ENCODE peak calls at places on chromosome 22, in eight cellular contexts. C, X, U, O, Q, J, I and D are unnamed samples.

GRCh38 chr22:42490244-42490832 is 29.3 kb downstream of the RRP7A start:
- DNase-seq in Q (no peak), I (no peak), X (no peak), U (no peak), C (no peak), O (no peak), J (no peak), D (no peak)

GRCh38 chr22:27554106-27554814 is 247.3 kb downstream of the MN1 start:
- DNase-seq in C (no peak), U (no peak), I (peak), X (no peak), O (peak), Q (peak), J (no peak), D (peak)

GRCh38 chr22:17098379-17098819 is 13.6 kb downstream of the IL17RA start:
- DNase-seq in C (no peak), U (no peak), O (no peak), I (no peak), X (no peak), J (no peak), Q (no peak), D (no peak)

GRCh38 chr22:42367980-42368378 is 64.2 kb downstream of the NFAM1 start:
- DNase-seq in Q (no peak), I (no peak), U (no peak), C (no peak), J (no peak), O (peak), X (no peak), D (no peak)

GRCh38 chr22:40310771-40311120 is 35.6 kb upstream of the ADSL start:
- DNase-seq in J (no peak), U (no peak), O (no peak), I (no peak), Q (no peak), C (no peak), X (no peak), D (no peak)

GRCh38 chr22:29343313-29343805 is 27.9 kb upstream of the RASL10A start:
- DNase-seq in O (no peak), I (no peak), J (no peak), X (no peak), Q (no peak), U (no peak), C (no peak), D (no peak)

GRCh38 chr22:50191041-50191740 is 5.5 kb downstream of the TRABD start:
- DNase-seq in C (no peak), O (no peak), X (peak), J (no peak), U (no peak), I (no peak), Q (no peak), D (no peak)

GRCh38 chr22:44627521-44628139 is 74.4 kb upstream of the PRR5 start:
- DNase-seq in U (no peak), O (no peak), X (peak), C (no peak), J (no peak), Q (no peak), I (no peak), D (no peak)

GRCh38 chr22:26502688-26503561 is 9.3 kb downstream of the TFIP11 start:
- DNase-seq in J (peak), U (no peak), X (no peak), I (peak), Q (peak), C (peak), O (no peak), D (no peak)

DNA sequence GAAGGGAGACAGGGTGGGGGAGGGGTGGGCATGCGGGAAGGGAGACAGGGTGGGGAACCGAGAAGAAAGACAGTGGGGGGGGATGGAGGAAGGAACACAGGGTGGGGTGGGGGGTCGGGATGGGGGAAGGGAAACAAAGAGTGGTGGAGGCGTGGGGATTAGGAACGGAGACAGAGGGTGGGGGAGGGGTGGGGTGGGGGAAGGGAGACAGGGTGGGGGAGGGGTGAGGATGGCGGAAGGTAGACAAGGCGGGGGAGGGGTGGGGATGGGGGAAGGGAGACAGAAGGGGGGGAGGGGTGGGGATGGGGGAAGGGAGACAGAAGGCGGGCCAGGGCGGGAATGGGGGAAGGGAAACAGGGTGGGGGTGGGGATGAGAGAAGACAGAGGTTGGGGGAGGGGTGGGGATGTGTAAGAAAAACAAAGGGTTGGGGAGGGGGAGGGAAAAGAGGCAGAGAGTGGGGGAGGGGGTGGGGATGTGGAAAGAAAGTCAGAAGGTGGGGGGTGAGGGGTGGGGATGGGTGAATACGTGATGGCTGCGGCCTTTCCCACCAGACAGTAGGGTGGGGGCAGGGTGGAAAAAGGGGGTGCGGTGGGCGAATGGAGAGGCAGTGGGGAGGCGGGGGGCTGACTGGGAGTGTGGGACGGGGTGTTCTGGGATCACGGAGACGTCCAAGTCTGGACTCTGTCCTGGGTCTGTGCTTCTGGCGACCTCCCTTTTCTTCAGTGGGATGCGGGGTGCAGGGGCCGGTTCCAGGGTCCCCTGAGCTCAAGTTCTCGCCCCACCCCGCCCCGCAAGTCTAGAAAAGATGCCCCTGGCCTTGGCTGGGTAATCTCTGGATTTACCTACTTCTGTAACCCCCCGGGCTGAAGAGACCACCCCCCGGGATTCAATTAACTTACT is 744 bp downstream of the PRAME start:
- DNase-seq in J (no peak), Q (no peak), X (no peak), I (no peak), U (peak), C (no peak), O (no peak), D (no peak)
- H3K4me3 ChIP-seq in J (no peak), Q (no peak), X (no peak), I (no peak), U (peak), C (no peak), O (no peak), D (no peak)

DNA sequence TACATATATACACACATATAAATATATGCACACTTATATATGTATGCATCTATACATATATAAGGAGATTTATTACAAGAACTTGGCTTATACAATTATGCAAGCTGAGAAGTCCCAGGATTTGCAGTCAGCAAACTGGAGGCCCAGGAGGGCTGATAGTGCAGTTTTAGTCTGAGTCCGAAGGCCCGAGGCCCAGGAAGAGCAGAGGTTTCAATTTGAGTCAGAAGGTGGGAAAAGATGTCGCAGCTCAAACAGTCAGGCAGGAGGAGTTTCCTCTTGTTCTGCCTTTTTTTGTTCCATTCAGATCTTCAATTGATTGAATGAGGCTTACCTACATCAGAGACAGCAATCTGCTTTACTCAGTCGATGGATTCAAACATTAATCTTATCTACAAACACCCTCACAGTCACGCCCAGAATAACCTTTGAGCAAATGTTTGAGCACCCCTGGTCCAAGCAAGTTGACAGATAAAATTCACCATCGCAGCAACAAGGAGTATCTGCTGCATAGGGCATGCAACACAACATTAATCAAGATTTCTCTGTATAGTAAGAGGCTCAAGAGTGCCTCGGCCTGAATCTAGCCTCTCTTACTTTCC is 4.0 kb upstream of the SGSM1 start:
- DNase-seq in C (no peak), X (no peak), Q (no peak), I (no peak), U (no peak), J (no peak), O (no peak), D (no peak)
- TF ChIP-seq CTCF in C (no peak), X (no peak), Q (no peak), I (no peak), U (no peak), J (no peak), O (no peak), D (no peak)

DNA sequence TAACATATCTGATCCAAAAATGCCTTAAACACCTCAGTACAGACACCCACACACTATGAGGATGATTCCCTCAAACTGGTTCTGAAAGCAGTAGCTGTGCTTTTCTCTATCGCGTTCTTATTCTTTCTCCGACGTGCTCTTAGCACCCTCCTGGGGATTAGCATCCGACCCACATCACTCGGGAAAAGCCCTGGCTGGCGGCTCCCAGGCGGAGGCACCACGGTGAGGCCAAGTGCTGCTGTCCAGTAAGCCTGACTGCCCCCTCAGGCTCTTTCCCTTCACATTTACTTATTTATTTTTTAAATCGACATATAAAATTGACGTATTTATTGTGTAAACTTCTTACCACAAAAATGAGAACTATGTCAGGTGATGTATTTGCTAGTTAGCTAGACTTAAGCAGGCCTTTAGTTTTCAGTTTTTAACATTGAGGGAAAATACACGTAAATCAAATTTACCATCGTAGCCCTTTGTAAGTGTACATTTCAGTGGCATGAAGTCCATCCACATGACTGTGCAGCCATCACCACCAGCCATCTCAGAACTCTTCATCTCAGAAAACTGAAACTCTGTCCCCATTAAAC is 19.2 kb downstream of the TBX1 start:
- DNase-seq in Q (no peak), U (no peak), O (no peak), X (peak), C (no peak), J (no peak), I (no peak), D (no peak)
- H3K4me3 ChIP-seq in Q (no peak), U (no peak), O (no peak), X (no peak), C (no peak), J (no peak), I (no peak), D (no peak)

DNA sequence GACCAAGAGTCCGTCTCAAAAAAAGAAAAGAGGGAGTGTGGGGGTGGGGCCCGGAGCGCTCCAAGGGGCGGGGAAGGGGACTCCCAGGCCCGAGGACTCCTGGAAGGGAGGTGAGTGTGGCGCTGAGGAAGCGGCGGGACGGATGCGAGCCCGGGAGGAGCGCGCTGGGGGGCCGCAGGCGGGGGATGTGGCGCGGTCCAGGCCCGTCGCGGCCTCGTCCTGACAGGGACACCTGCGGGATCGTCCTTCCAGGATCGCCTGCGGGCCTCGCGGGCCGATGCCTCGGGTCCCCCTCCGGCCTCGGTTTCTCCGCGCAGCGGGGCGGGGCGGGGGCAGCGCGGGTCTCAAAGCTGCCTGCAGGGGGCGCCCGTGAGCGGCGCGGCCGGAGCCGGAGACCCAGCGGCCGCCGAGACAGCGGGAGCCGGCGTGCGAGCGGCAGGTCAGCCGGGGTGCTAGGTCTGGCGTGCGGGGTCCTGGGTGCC is 3.8 kb upstream of the ADORA2A start:
- DNase-seq in J (no peak), O (peak), C (peak), X (no peak), Q (peak), U (peak), I (peak), D (no peak)
- TF ChIP-seq CTCF in J (peak), O (peak), C (peak), X (peak), Q (peak), U (peak), I (peak), D (peak)

DNA sequence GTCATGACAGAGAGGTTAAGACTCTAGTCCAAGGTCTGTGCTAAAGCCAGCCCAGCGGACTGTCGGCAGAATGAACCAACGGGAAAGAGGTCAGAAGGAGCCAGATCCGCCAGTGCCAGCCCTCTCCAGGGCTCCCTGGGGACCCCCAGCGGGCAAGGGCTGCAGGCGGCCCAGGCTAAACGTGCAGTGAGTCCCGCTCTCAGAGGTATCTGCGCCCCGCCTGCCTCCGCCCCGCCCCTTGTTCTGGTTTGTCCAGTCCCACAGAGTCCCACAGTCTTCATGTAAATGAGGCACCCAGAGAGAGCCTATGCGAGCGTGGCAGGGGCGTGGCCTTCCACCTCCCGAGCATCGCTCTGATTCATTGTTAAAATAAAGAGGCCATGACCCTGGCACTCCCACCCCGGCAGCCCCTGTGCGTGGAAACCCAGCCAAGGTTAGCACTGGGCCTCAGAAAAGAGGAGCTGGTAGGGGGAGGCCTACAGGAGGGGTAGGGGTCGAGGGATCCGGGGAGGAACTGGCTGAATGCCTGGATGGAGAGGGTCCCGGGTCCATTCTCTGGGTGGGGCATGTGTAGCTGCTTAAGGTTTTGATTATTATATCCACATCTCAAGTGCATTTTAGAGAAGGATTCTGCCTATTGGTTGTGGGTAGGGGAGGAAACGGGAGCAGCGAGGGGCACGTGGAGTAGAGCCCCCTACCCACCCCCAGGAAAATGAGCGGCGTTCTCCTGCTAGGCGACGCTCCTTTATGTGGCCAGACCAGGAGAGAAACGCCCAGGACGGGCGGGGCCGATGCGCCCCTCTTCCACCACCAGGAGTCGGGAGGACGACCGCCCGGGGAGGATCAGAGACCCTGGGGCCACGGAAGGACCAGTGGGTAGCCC is at the start of gene TRIOBP:
- DNase-seq in J (peak), Q (peak), X (peak), U (peak), O (peak), C (peak), I (peak), D (peak)
- H3K4me3 ChIP-seq in J (peak), Q (no peak), X (no peak), U (no peak), O (peak), C (no peak), I (no peak), D (peak)

GRCh38 chr22:48782326-48782725 is 1045.3 kb downstream of the BRD1 start:
- DNase-seq in O (no peak), J (no peak), X (no peak), Q (no peak), I (no peak), U (no peak), C (no peak), D (no peak)

GRCh38 chr22:48781391-48781790 is 1046.3 kb downstream of the BRD1 start:
- DNase-seq in X (no peak), O (no peak), I (no peak), Q (no peak), J (no peak), U (no peak), C (no peak), D (no peak)

GRCh38 chr22:48781868-48782267 is 1045.8 kb downstream of the BRD1 start:
- DNase-seq in J (no peak), I (no peak), U (no peak), Q (no peak), O (no peak), X (no peak), C (no peak), D (no peak)

GRCh38 chr22:48783821-48784266 is 1043.8 kb downstream of the BRD1 start:
- DNase-seq in X (no peak), C (no peak), I (peak), J (no peak), Q (no peak), U (no peak), O (no peak), D (no peak)

GRCh38 chr22:48782817-48783511 is 1044.7 kb downstream of the BRD1 start:
- DNase-seq in I (no peak), X (no peak), O (no peak), Q (no peak), J (no peak), U (peak), C (no peak), D (no peak)
- TF ChIP-seq CTCF in I (peak), X (no peak), O (no peak), Q (no peak), J (no peak), U (peak), C (peak), D (no peak)

GRCh38 chr22:45831394-45831793 is 145.6 kb downstream of the WNT7B start:
- DNase-seq in U (no peak), I (no peak), Q (peak), X (no peak), J (peak), C (no peak), O (no peak), D (no peak)
- H3K4me3 ChIP-seq in U (no peak), I (no peak), Q (no peak), X (no peak), J (no peak), C (no peak), O (no peak), D (no peak)

GRCh38 chr22:32409977-32410376 is 2.1 kb downstream of the RTCB start:
- DNase-seq in C (no peak), X (no peak), J (no peak), U (no peak), O (no peak), Q (no peak), I (no peak), D (no peak)

GRCh38 chr22:32407936-32408335 is 4.1 kb downstream of the RTCB start:
- DNase-seq in I (no peak), U (no peak), O (no peak), X (no peak), J (no peak), Q (no peak), C (no peak), D (no peak)

GRCh38 chr22:32410459-32410858 is 1.6 kb downstream of the RTCB start:
- DNase-seq in O (no peak), J (no peak), X (no peak), U (no peak), I (no peak), C (no peak), Q (no peak), D (no peak)

GRCh38 chr22:32411388-32411787 is 659 bp downstream of the RTCB start:
- DNase-seq in U (no peak), O (no peak), Q (peak), X (no peak), J (peak), I (peak), C (no peak), D (no peak)

GRCh38 chr22:32407332-32407731 is 4.7 kb downstream of the RTCB start:
- DNase-seq in C (no peak), X (no peak), U (no peak), Q (no peak), J (no peak), I (no peak), O (no peak), D (no peak)
- TF ChIP-seq CTCF in C (no peak), X (no peak), U (no peak), Q (no peak), J (no peak), I (no peak), O (no peak), D (no peak)

DNA sequence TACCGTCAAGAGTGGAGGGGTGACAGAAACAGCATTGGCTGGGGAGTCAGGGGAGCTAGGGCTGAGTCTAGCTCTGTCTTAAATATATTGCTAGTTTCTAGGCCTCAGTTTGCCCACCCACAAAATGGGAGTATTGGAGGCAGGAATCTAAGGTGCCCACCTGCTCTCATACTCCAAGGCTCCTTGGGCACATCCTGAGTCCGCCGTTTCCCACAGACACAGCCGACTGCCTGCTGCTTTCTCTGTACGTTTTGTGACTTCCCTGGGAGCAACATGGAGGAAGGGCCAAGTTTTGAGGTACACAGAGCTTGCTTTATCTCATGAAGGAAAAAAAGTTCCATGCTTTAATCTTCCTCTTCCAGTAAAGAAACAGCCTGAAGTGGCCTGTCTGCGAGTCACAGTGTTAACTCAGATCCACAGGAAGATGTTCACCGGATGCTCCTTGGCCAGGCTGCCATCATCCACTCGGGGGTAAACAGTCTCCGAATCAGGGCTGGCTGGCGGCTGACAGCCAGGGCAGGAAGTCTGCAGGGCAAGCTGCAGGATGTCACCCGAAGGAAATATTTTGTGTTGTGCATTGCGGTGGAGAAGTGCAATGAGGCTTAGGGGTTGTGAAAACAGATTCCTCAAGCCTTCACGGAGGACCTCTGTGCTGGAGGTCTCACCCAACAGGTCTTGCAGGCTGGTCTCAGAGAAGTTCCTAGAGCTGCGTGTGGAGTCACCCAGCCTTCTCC is 11.1 kb upstream of the CERK start:
- DNase-seq in X (peak), I (no peak), Q (peak), C (peak), U (no peak), O (no peak), J (no peak), D (no peak)
- H3K4me3 ChIP-seq in X (no peak), I (no peak), Q (no peak), C (no peak), U (no peak), O (no peak), J (no peak), D (no peak)

GRCh38 chr22:36175892-36176291 is 15.3 kb upstream of the APOL3 start:
- DNase-seq in C (no peak), J (no peak), I (no peak), Q (no peak), X (no peak), O (no peak), U (peak), D (no peak)
- TF ChIP-seq CTCF in C (no peak), J (no peak), I (no peak), Q (no peak), X (no peak), O (no peak), U (no peak), D (no peak)